ENCODE peak calls at places on chromosome 20, in seven cellular contexts. Z is IMR-90, I is body of pancreas, B is A549, T is breast epithelium, X is tibial nerve, F is stomach. J is an unnamed sample.

GRCh38 chr20:24584538-24585356 is 115.3 kb downstream of the SYNDIG1 start:
- DNase-seq in Z (peak), I (no peak), B (no peak), T (no peak), X (no peak), F (no peak), J (no peak)

GRCh38 chr20:7943891-7944290 is 3.6 kb upstream of the HAO1 start:
- DNase-seq in Z (no peak), I (no peak), B (no peak), T (no peak), X (no peak), F (no peak), J (no peak)

GRCh38 chr20:50568549-50568942 is 58.4 kb downstream of the PTPN1 start:
- DNase-seq in Z (no peak), I (no peak), B (no peak), T (no peak), X (no peak), F (no peak), J (no peak)

GRCh38 chr20:11952621-11953020 is 34.9 kb downstream of the BTBD3 start:
- DNase-seq in Z (peak), I (no peak), B (no peak), T (no peak), X (no peak), F (no peak), J (no peak)

GRCh38 chr20:865379-865778 is 31.9 kb downstream of the FAM110A start:
- DNase-seq in Z (no peak), I (no peak), B (no peak), T (no peak), X (no peak), F (no peak), J (no peak)

GRCh38 chr20:10637062-10637559 is 36.7 kb downstream of the JAG1 start:
- DNase-seq in Z (peak), I (no peak), B (no peak), T (no peak), X (no peak), F (no peak), J (peak)

GRCh38 chr20:57618091-57618765 is 2.0 kb downstream of the ZBP1 start:
- DNase-seq in Z (no peak), I (no peak), B (peak), T (peak), X (no peak), F (no peak), J (no peak)

GRCh38 chr20:58109126-58109880 is 119.2 kb downstream of the ANKRD60 start:
- DNase-seq in Z (peak), I (no peak), B (no peak), T (no peak), X (no peak), F (no peak), J (no peak)

GRCh38 chr20:45097485-45098095 is 3.3 kb downstream of the KCNS1 start:
- DNase-seq in Z (no peak), I (peak), B (no peak), T (no peak), X (no peak), F (no peak), J (peak)

GRCh38 chr20:45094864-45095574 is 5.9 kb downstream of the KCNS1 start:
- DNase-seq in Z (no peak), I (no peak), B (no peak), T (no peak), X (no peak), F (no peak), J (no peak)

GRCh38 chr20:45096781-45097180 is 4.1 kb downstream of the KCNS1 start:
- DNase-seq in Z (no peak), I (no peak), B (no peak), T (no peak), X (no peak), F (no peak), J (no peak)

GRCh38 chr20:45094201-45094600 is 6.7 kb downstream of the KCNS1 start:
- DNase-seq in Z (no peak), I (no peak), B (no peak), T (no peak), X (no peak), F (no peak), J (no peak)

GRCh38 chr20:45095753-45096371 is 5.1 kb downstream of the KCNS1 start:
- DNase-seq in Z (peak), I (peak), B (peak), T (peak), X (peak), F (peak), J (peak)
- TF ChIP-seq CTCF in Z (peak), I (peak), B (peak), T (no peak), X (peak), F (no peak), J (peak)

DNA sequence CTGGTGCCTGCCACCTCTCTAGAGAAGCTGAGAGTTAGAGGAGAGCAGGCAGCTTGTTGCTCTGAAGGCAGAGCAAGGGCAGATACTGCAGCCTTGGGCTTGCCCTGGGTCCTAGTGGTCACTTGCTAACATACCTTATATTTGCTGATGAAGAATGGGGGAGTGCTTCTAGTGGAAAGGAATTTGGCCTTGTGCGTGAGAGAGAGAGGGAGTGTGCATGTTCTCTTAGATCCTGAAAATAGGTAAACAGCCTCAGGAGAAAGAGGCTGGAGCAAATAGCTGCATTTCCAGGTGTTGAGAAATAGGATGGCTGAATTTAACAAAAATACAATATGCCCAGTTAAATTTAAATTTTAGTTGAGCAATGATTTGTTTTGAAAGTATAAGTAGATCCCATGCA is 724.5 kb upstream of the FLRT3 start:
- DNase-seq in Z (no peak), I (no peak), B (no peak), T (peak), X (no peak), F (no peak), J (peak)
- TF ChIP-seq POLR2A in Z (no peak), I (no peak), B (no peak), T (no peak), X (no peak), F (no peak), J (no peak)

GRCh38 chr20:5822569-5822968 is 72.4 kb downstream of the SHLD1 start:
- DNase-seq in Z (no peak), I (no peak), B (no peak), T (no peak), X (no peak), F (no peak), J (no peak)

GRCh38 chr20:5827861-5828260 is 77.7 kb downstream of the SHLD1 start:
- DNase-seq in Z (no peak), I (no peak), B (no peak), T (no peak), X (no peak), F (no peak), J (no peak)

GRCh38 chr20:5821627-5822215 is 71.5 kb downstream of the SHLD1 start:
- DNase-seq in Z (peak), I (peak), B (no peak), T (no peak), X (no peak), F (no peak), J (peak)

GRCh38 chr20:5827098-5827853 is 77.1 kb downstream of the SHLD1 start:
- DNase-seq in Z (no peak), I (no peak), B (no peak), T (no peak), X (no peak), F (no peak), J (no peak)

DNA sequence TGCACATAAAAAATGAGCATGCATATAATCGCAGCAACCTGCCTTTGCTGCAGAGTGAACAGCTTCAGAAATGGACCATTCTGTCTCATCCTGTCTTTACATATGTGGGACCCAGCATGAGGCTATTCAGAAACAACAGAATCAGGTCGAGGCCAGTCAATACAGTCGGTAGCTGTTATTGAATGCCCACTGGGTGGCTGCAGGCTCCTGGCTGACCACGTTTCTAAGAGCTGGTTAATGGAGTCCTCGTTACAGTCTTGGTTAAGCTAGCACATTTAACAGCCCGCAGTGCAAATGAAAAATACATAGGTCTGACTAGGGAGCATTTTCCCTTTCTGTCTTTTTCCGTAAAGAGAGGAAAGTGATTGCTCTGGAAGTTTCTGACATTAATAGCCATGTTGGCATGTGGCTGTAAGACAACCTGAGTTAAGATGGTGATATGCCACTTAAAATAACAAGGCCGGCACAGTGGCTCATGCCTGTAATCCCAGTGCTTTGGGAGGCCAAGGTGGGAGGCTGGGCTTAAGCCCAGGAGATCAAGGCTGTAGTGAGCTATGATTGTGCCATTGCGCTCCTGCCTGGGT is 75.0 kb downstream of the SHLD1 start:
- DNase-seq in Z (no peak), I (no peak), B (no peak), T (no peak), X (no peak), F (no peak), J (no peak)
- TF ChIP-seq CTCF in Z (no peak), I (no peak), B (no peak), T (no peak), X (no peak), F (no peak), J (no peak)

GRCh38 chr20:62794007-62794724 is 2.1 kb upstream of the MRGBP start:
- DNase-seq in Z (peak), I (peak), B (peak), T (peak), X (peak), F (peak), J (peak)
- TF ChIP-seq POLR2A in Z (peak), I (peak), B (peak), T (peak), X (peak), F (no peak), J (peak)

GRCh38 chr20:4524307-4524706 is 197.4 kb upstream of the PRND start:
- DNase-seq in Z (no peak), I (no peak), B (no peak), T (no peak), X (no peak), F (no peak), J (no peak)
- TF ChIP-seq CTCF in Z (no peak), I (no peak), B (no peak), T (no peak), X (no peak), F (no peak), J (no peak)

GRCh38 chr20:1894471-1894950 is 696 bp upstream of the SIRPA start:
- DNase-seq in Z (peak), I (peak), B (peak), T (peak), X (no peak), F (peak), J (peak)
- TF ChIP-seq POLR2A in Z (peak), I (peak), B (no peak), T (no peak), X (no peak), F (no peak), J (no peak)

GRCh38 chr20:21510414-21510971 is 3.4 kb downstream of the NKX2-2 start:
- DNase-seq in Z (no peak), I (no peak), B (no peak), T (no peak), X (no peak), F (no peak), J (no peak)

GRCh38 chr20:21508230-21509078 is 5.4 kb downstream of the NKX2-2 start:
- DNase-seq in Z (no peak), I (no peak), B (no peak), T (no peak), X (no peak), F (no peak), J (no peak)

GRCh38 chr20:21510995-21511394 is 2.9 kb downstream of the NKX2-2 start:
- DNase-seq in Z (no peak), I (no peak), B (no peak), T (no peak), X (no peak), F (no peak), J (no peak)

GRCh38 chr20:21509079-21509596 is 4.7 kb downstream of the NKX2-2 start:
- DNase-seq in Z (no peak), I (no peak), B (no peak), T (no peak), X (no peak), F (no peak), J (no peak)

DNA sequence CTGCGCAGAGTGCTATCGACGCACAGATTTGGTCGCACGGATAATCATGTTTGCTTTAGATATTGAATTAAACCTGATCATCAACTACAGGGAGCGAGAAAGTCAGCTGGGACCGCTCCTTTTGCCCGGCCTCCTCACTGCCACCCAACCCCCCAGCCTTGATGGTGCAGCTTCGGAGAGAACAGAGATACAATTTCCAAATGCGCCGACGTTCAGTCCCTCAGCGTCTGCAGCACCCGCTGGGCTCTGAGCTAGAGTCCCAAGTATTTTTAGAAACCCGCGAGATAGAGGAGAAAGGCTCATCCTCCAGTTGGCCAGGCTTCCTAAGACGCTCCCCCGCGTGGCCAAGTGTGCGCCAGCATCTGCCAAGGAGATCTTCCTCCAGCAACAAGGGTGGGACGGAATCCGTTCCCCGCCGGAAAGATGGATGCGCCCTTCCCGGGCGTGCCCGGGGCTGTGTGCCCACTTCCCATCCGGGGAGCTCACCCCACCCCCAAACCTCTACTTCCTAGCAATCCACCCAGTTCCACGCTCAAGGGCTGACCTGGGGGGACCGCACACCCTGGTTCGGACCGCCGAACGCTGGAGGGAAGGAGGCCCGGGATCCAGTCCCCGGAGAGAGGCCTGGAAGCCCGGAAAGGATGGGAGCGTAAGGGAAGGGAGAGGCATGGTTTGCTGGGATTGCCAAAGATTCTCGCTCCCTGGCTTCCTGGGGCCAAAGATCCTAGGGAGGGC is 4.1 kb downstream of the NKX2-2 start:
- DNase-seq in Z (peak), I (no peak), B (no peak), T (no peak), X (no peak), F (no peak), J (no peak)
- TF ChIP-seq CTCF in Z (peak), I (no peak), B (no peak), T (no peak), X (no peak), F (no peak), J (no peak)

GRCh38 chr20:45816951-45817651 is 4.7 kb downstream of the UBE2C start:
- DNase-seq in Z (no peak), I (no peak), B (no peak), T (no peak), X (no peak), F (no peak), J (no peak)
- TF ChIP-seq POLR2A in Z (no peak), I (no peak), B (no peak), T (no peak), X (no peak), F (no peak), J (no peak)

DNA sequence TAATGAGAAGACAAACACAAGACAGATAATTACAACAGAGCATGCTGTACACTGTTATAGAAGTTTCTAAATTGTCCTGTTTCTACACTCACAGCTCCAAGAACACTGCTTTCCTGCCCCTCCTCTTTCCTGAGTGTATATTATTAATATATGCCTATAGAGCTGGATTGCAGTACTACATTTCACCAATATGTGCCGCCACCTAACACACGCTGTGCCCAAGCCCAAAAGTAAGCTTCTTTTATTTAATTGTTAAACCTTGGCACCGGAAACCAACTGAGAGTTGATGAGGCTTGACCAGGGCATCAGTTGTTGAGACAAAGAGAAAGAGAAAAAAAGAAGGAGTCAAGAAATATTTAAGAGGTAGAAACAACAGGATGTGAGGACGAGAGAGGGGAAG is 16.0 kb upstream of the PTPRT start:
- DNase-seq in Z (no peak), I (no peak), B (no peak), T (no peak), X (no peak), F (no peak), J (no peak)
- TF ChIP-seq CTCF in Z (no peak), I (no peak), B (no peak), T (no peak), X (no peak), F (no peak), J (no peak)